ENCODE peak calls at places on chromosomes 16 and 17, in ten cellular contexts. One of them, this sample, is unnamed.

GRCh38 chr17:18093616-18094408 is 6.1 kb downstream of the DRG2 start:
- DNase-seq in stomach: no peak
- DNase-seq in ovary: peak; percentile 36
- DNase-seq in gastrocnemius medialis: peak; percentile 75
- DNase-seq in endothelial cell of umbilical vein: peak; percentile 50
- DNase-seq in IMR-90: peak; percentile 83
- DNase-seq in adrenal gland: peak; percentile 88
- DNase-seq in H54: peak; percentile 72
- DNase-seq in right lobe of liver: no peak
- DNase-seq in lower leg skin: no peak
- DNase-seq in this sample: no peak

GRCh38 chr17:17739388-17740066 is 58.3 kb downstream of the RAI1 start:
- DNase-seq in stomach: peak; percentile 50
- DNase-seq in adrenal gland: peak; percentile 73
- DNase-seq in endothelial cell of umbilical vein: peak; percentile 40
- DNase-seq in lower leg skin: no peak
- DNase-seq in H54: peak; percentile 96
- DNase-seq in gastrocnemius medialis: no peak
- DNase-seq in right lobe of liver: no peak
- DNase-seq in IMR-90: peak; percentile 64
- DNase-seq in ovary: peak; percentile 62
- DNase-seq in this sample: peak; percentile 74

GRCh38 chr16:81711609-81712329 is 67.3 kb upstream of the PLCG2 start:
- DNase-seq in right lobe of liver: no peak
- DNase-seq in stomach: no peak
- DNase-seq in endothelial cell of umbilical vein: peak; percentile 91
- DNase-seq in H54: peak; percentile 95
- DNase-seq in IMR-90: peak; percentile 92
- DNase-seq in gastrocnemius medialis: no peak
- DNase-seq in adrenal gland: peak; percentile 53
- DNase-seq in lower leg skin: no peak
- DNase-seq in ovary: peak; percentile 73
- DNase-seq in this sample: peak; percentile 65

GRCh38 chr17:82323514-82324234 is 6.3 kb upstream of the CD7 start:
- DNase-seq in right lobe of liver: peak; percentile 54
- DNase-seq in lower leg skin: no peak
- DNase-seq in IMR-90: no peak
- DNase-seq in gastrocnemius medialis: no peak
- DNase-seq in adrenal gland: no peak
- DNase-seq in H54: no peak
- DNase-seq in endothelial cell of umbilical vein: no peak
- DNase-seq in ovary: no peak
- DNase-seq in stomach: no peak
- DNase-seq in this sample: no peak

GRCh38 chr17:17876959-17877547 is 40.3 kb upstream of the SREBF1 start:
- DNase-seq in ovary: peak; percentile 67
- DNase-seq in stomach: peak; percentile 63
- DNase-seq in gastrocnemius medialis: peak; percentile 69
- DNase-seq in endothelial cell of umbilical vein: no peak
- DNase-seq in adrenal gland: peak; percentile 54
- DNase-seq in H54: no peak
- DNase-seq in lower leg skin: peak; percentile 47
- DNase-seq in right lobe of liver: peak; percentile 65
- DNase-seq in IMR-90: peak; percentile 24
- DNase-seq in this sample: peak; percentile 64

GRCh38 chr17:48636177-48637018 is 10.2 kb upstream of the HOXB9 start:
- DNase-seq in right lobe of liver: no peak
- DNase-seq in adrenal gland: peak; percentile 66
- DNase-seq in ovary: no peak
- DNase-seq in gastrocnemius medialis: no peak
- DNase-seq in lower leg skin: no peak
- DNase-seq in H54: no peak
- DNase-seq in stomach: peak; percentile 48
- DNase-seq in endothelial cell of umbilical vein: peak; percentile 93
- DNase-seq in IMR-90: peak; percentile 48
- DNase-seq in this sample: peak; percentile 46

GRCh38 chr16:47016700-47017133 is 43.2 kb upstream of the DNAJA2 start:
- DNase-seq in lower leg skin: no peak
- DNase-seq in right lobe of liver: no peak
- DNase-seq in adrenal gland: no peak
- DNase-seq in gastrocnemius medialis: no peak
- DNase-seq in H54: no peak
- DNase-seq in endothelial cell of umbilical vein: no peak
- DNase-seq in stomach: no peak
- DNase-seq in IMR-90: no peak
- DNase-seq in ovary: no peak
- DNase-seq in this sample: no peak

GRCh38 chr17:76697702-76698465 is 12.9 kb downstream of the MXRA7 start:
- DNase-seq in gastrocnemius medialis: no peak
- DNase-seq in endothelial cell of umbilical vein: no peak
- DNase-seq in stomach: no peak
- DNase-seq in IMR-90: peak; percentile 60
- DNase-seq in right lobe of liver: no peak
- DNase-seq in adrenal gland: no peak
- DNase-seq in ovary: no peak
- DNase-seq in H54: no peak
- DNase-seq in lower leg skin: no peak
- DNase-seq in this sample: no peak

GRCh38 chr17:40550608-40551007 is 14.7 kb downstream of the CCR7 start:
- DNase-seq in right lobe of liver: peak; percentile 41
- DNase-seq in ovary: peak; percentile 59
- DNase-seq in stomach: peak; percentile 25
- DNase-seq in lower leg skin: peak; percentile 82
- DNase-seq in endothelial cell of umbilical vein: no peak
- DNase-seq in gastrocnemius medialis: peak; percentile 62
- DNase-seq in adrenal gland: peak; percentile 45
- DNase-seq in H54: no peak
- DNase-seq in IMR-90: peak; percentile 74
- DNase-seq in this sample: peak; percentile 79

GRCh38 chr16:53518550-53519416 is 15.8 kb upstream of the AKTIP start:
- DNase-seq in IMR-90: peak; percentile 54
- DNase-seq in H54: no peak
- DNase-seq in right lobe of liver: no peak
- DNase-seq in gastrocnemius medialis: peak; percentile 43
- DNase-seq in adrenal gland: peak; percentile 35
- DNase-seq in endothelial cell of umbilical vein: peak; percentile 92
- DNase-seq in ovary: no peak
- DNase-seq in lower leg skin: peak; percentile 51
- DNase-seq in stomach: peak; percentile 58
- DNase-seq in this sample: peak; percentile 68

GRCh38 chr17:57782051-57782490 is 37.0 kb upstream of the CCDC182 start:
- DNase-seq in adrenal gland: peak; percentile 24
- DNase-seq in stomach: no peak
- DNase-seq in lower leg skin: no peak
- DNase-seq in IMR-90: no peak
- DNase-seq in endothelial cell of umbilical vein: peak; percentile 18
- DNase-seq in ovary: no peak
- DNase-seq in right lobe of liver: no peak
- DNase-seq in gastrocnemius medialis: no peak
- DNase-seq in H54: no peak
- DNase-seq in this sample: no peak

GRCh38 chr16:88651276-88651988 is 579 bp upstream of the CYBA start:
- DNase-seq in gastrocnemius medialis: peak; percentile 45
- DNase-seq in IMR-90: no peak
- DNase-seq in ovary: no peak
- DNase-seq in stomach: peak; percentile 63
- DNase-seq in endothelial cell of umbilical vein: no peak
- DNase-seq in lower leg skin: peak; percentile 40
- DNase-seq in adrenal gland: peak; percentile 51
- DNase-seq in right lobe of liver: peak; percentile 84
- DNase-seq in H54: no peak
- DNase-seq in this sample: peak; percentile 27

GRCh38 chr17:4004517-4005295 is 40.5 kb upstream of the ATP2A3 start:
- DNase-seq in lower leg skin: no peak
- DNase-seq in H54: no peak
- DNase-seq in right lobe of liver: peak; percentile 67
- DNase-seq in adrenal gland: no peak
- DNase-seq in endothelial cell of umbilical vein: peak; percentile 49
- DNase-seq in ovary: no peak
- DNase-seq in stomach: peak; percentile 78
- DNase-seq in IMR-90: no peak
- DNase-seq in gastrocnemius medialis: no peak
- DNase-seq in this sample: peak; percentile 50

GRCh38 chr16:22191966-22192260 is 14.2 kb upstream of the EEF2K start:
- DNase-seq in right lobe of liver: no peak
- DNase-seq in gastrocnemius medialis: peak; percentile 45
- DNase-seq in lower leg skin: no peak
- DNase-seq in adrenal gland: peak; percentile 50
- DNase-seq in H54: no peak
- DNase-seq in endothelial cell of umbilical vein: no peak
- DNase-seq in IMR-90: peak; percentile 17
- DNase-seq in stomach: no peak
- DNase-seq in ovary: peak; percentile 47
- DNase-seq in this sample: no peak

GRCh38 chr17:72151565-72152391 is 31.0 kb downstream of the SOX9 start:
- DNase-seq in endothelial cell of umbilical vein: no peak
- DNase-seq in IMR-90: peak; percentile 72
- DNase-seq in right lobe of liver: peak; percentile 85
- DNase-seq in stomach: peak; percentile 82
- DNase-seq in lower leg skin: peak; percentile 24
- DNase-seq in adrenal gland: peak; percentile 84
- DNase-seq in gastrocnemius medialis: peak; percentile 22
- DNase-seq in ovary: no peak
- DNase-seq in H54: peak; percentile 89
- DNase-seq in this sample: no peak

GRCh38 chr17:75240394-75241142 is 20.8 kb downstream of the GGA3 start:
- DNase-seq in lower leg skin: no peak
- DNase-seq in adrenal gland: peak; percentile 40
- DNase-seq in gastrocnemius medialis: peak; percentile 35
- DNase-seq in ovary: no peak
- DNase-seq in IMR-90: peak; percentile 20
- DNase-seq in right lobe of liver: no peak
- DNase-seq in H54: peak; percentile 72
- DNase-seq in stomach: no peak
- DNase-seq in endothelial cell of umbilical vein: peak; percentile 45
- DNase-seq in this sample: no peak
- TF ChIP-seq POLR2A in lower leg skin: no peak
- TF ChIP-seq POLR2A in adrenal gland: no peak
- TF ChIP-seq POLR2A in gastrocnemius medialis: no peak
- TF ChIP-seq POLR2A in ovary: no peak
- TF ChIP-seq POLR2A in IMR-90: no peak
- TF ChIP-seq POLR2A in right lobe of liver: no peak
- TF ChIP-seq POLR2A in H54: no peak
- TF ChIP-seq POLR2A in stomach: no peak
- TF ChIP-seq POLR2A in endothelial cell of umbilical vein: no peak
- TF ChIP-seq POLR2A in this sample: no peak

DNA sequence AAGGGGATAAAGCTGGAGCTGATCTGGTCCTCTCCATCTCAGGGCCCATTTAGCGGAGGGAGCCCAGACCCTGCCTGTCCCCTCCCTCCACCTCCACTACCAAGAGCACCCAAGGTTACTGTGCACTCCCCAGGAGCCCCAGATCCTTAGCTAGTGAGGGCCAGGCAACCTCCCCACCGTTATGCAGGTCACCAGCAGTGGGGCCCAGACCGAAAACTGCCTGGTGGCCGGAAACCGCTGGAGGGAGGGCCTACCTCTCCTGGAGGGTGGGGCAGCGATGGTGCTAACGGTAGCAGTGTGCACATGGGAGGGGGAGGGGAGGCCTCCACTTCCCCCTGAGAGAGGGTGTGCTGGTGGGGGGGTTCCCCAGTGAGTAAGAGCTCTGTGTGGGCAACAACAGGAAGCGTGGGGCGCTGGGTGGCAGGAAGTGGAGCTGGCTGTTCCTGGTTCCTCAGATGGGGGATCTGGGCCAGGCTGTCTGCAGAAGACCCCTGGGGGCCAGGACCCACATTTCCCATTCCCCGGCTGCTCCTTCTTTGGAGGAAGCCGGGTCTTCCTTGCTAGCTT is 4.4 kb downstream of the FMNL1 start:
- DNase-seq in right lobe of liver: peak; percentile 89
- DNase-seq in lower leg skin: peak; percentile 77
- DNase-seq in gastrocnemius medialis: peak; percentile 72
- DNase-seq in H54: no peak
- DNase-seq in endothelial cell of umbilical vein: peak; percentile 55
- DNase-seq in IMR-90: no peak
- DNase-seq in stomach: peak; percentile 80
- DNase-seq in ovary: no peak
- DNase-seq in adrenal gland: peak; percentile 53
- DNase-seq in this sample: no peak
- TF ChIP-seq POLR2A in right lobe of liver: no peak
- TF ChIP-seq POLR2A in lower leg skin: no peak
- TF ChIP-seq POLR2A in gastrocnemius medialis: no peak
- TF ChIP-seq POLR2A in H54: no peak
- TF ChIP-seq POLR2A in endothelial cell of umbilical vein: no peak
- TF ChIP-seq POLR2A in IMR-90: no peak
- TF ChIP-seq POLR2A in stomach: no peak
- TF ChIP-seq POLR2A in ovary: no peak
- TF ChIP-seq POLR2A in adrenal gland: no peak
- TF ChIP-seq POLR2A in this sample: no peak

DNA sequence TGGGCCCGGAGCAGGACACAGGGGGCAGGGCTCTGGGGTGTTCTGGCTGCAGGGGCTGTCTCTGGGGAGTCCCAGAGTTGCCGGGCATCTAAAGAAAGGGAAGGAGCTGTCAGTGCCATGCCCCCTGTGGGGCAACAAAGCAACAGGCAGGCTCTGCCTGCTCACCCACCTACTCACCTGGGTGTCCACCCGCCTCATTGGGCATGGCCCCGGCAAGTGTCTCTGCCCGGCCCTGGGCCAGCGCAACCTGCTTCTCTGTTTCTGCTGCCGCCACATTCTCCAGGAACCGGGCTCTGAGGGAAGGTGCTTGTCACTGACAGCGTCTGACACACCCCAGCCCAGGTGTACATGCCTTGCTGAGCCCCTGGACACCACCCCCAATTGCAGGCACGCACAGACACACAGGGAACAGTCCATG is 7.3 kb downstream of the TMEM208 start:
- DNase-seq in endothelial cell of umbilical vein: no peak
- DNase-seq in right lobe of liver: no peak
- DNase-seq in ovary: no peak
- DNase-seq in stomach: no peak
- DNase-seq in gastrocnemius medialis: no peak
- DNase-seq in adrenal gland: no peak
- DNase-seq in lower leg skin: no peak
- DNase-seq in IMR-90: no peak
- DNase-seq in H54: no peak
- DNase-seq in this sample: no peak
- TF ChIP-seq POLR2A in endothelial cell of umbilical vein: no peak
- TF ChIP-seq POLR2A in right lobe of liver: no peak
- TF ChIP-seq POLR2A in ovary: no peak
- TF ChIP-seq POLR2A in stomach: no peak
- TF ChIP-seq POLR2A in gastrocnemius medialis: no peak
- TF ChIP-seq POLR2A in adrenal gland: no peak
- TF ChIP-seq POLR2A in lower leg skin: no peak
- TF ChIP-seq POLR2A in IMR-90: no peak
- TF ChIP-seq POLR2A in H54: no peak
- TF ChIP-seq POLR2A in this sample: no peak

GRCh38 chr16:23640959-23641765 is at the start of the genes DCTN5 and PALB2:
- DNase-seq in stomach: peak; percentile 94
- DNase-seq in lower leg skin: peak; percentile 92
- DNase-seq in right lobe of liver: peak; percentile 96
- DNase-seq in ovary: peak; percentile 84
- DNase-seq in endothelial cell of umbilical vein: peak; percentile 94
- DNase-seq in H54: peak; percentile 78
- DNase-seq in gastrocnemius medialis: peak; percentile 94
- DNase-seq in adrenal gland: peak; percentile 94
- DNase-seq in IMR-90: peak; percentile 92
- DNase-seq in this sample: peak; percentile 91
- TF ChIP-seq POLR2A in stomach: no peak
- TF ChIP-seq POLR2A in lower leg skin: no peak
- TF ChIP-seq POLR2A in right lobe of liver: peak; percentile 43
- TF ChIP-seq POLR2A in ovary: no peak
- TF ChIP-seq POLR2A in endothelial cell of umbilical vein: peak; percentile 93
- TF ChIP-seq POLR2A in H54: peak; percentile 48
- TF ChIP-seq POLR2A in gastrocnemius medialis: peak; percentile 48
- TF ChIP-seq POLR2A in adrenal gland: no peak
- TF ChIP-seq POLR2A in IMR-90: peak; percentile 60
- TF ChIP-seq POLR2A in this sample: peak; percentile 34

This sample was measured in uterus.